ENCODE peak calls at places on chromosome 6, in five cellular contexts. T is astrocyte, L is aorta, B is thoracic aorta, A is cardiac fibroblast. Q is an unnamed sample.

GRCh38 chr6:104312851-104313250 is 546.9 kb downstream of the HACE1 start:
- DNase-seq in T (no peak), L (no peak), B (no peak), A (no peak), Q (no peak)

GRCh38 chr6:52405243-52405642 is 14.9 kb upstream of the EFHC1 start:
- DNase-seq in T (no peak), L (no peak), B (no peak), A (no peak), Q (no peak)

GRCh38 chr6:108174371-108175175 is 8.8 kb downstream of the NR2E1 start:
- DNase-seq in T (peak), L (no peak), B (no peak), A (peak), Q (no peak)

GRCh38 chr6:3468585-3468984 is 11.7 kb upstream of the SLC22A23 start:
- DNase-seq in T (no peak), L (no peak), B (no peak), A (no peak), Q (no peak)

GRCh38 chr6:40588480-40588879 is 1.3 kb upstream of the LRFN2 start:
- DNase-seq in T (no peak), L (no peak), B (no peak), A (no peak), Q (no peak)

GRCh38 chr6:26125015-26125690 is 37.9 kb downstream of the HFE start:
- DNase-seq in T (no peak), L (no peak), B (no peak), A (peak), Q (no peak)

GRCh38 chr6:80338201-80338836 is 231.8 kb downstream of the BCKDHB start:
- DNase-seq in T (no peak), L (peak), B (no peak), A (peak), Q (peak)

GRCh38 chr6:122012576-122012975 is 386.9 kb upstream of the HSF2 start:
- DNase-seq in T (peak), L (no peak), B (no peak), A (peak), Q (no peak)

GRCh38 chr6:49220293-49220692 is 242.8 kb downstream of the MMUT start:
- DNase-seq in T (no peak), L (no peak), B (no peak), A (no peak), Q (no peak)

GRCh38 chr6:48183174-48183573 is 72.2 kb upstream of the PTCHD4 start:
- DNase-seq in T (peak), L (no peak), B (no peak), A (no peak), Q (no peak)

GRCh38 chr6:83708546-83708969 is 343 bp downstream of the SNAP91 start:
- DNase-seq in T (peak), L (peak), B (no peak), A (no peak), Q (no peak)

GRCh38 chr6:1971612-1972011 is 273.8 kb downstream of the GMDS start:
- DNase-seq in T (no peak), L (no peak), B (no peak), A (no peak), Q (no peak)

GRCh38 chr6:133202610-133203343 is 38.4 kb upstream of the EYA4 start:
- DNase-seq in T (peak), L (no peak), B (no peak), A (no peak), Q (no peak)

GRCh38 chr6:31138982-31139381 is at the start of gene PSORS1C2:
- DNase-seq in T (no peak), L (no peak), B (no peak), A (no peak), Q (no peak)

GRCh38 chr6:88358846-88359245 is 192.7 kb upstream of the CNR1 start:
- DNase-seq in T (peak), L (no peak), B (no peak), A (no peak), Q (no peak)

GRCh38 chr6:7901056-7901455 is 9.5 kb downstream of the TXNDC5 start:
- DNase-seq in T (no peak), L (no peak), B (no peak), A (no peak), Q (no peak)

GRCh38 chr6:3906191-3907019 is 57.2 kb downstream of the FAM50B start:
- DNase-seq in T (no peak), L (no peak), B (no peak), A (no peak), Q (no peak)

GRCh38 chr6:683742-684440 is 9.0 kb downstream of the EXOC2 start:
- DNase-seq in T (peak), L (no peak), B (no peak), A (peak), Q (no peak)

GRCh38 chr6:155188707-155189496 is 74.9 kb upstream of the CLDN20 start:
- DNase-seq in T (peak), L (no peak), B (no peak), A (peak), Q (no peak)

GRCh38 chr6:112909781-112910180 is 562.7 kb downstream of the RFPL4B start:
- DNase-seq in T (peak), L (no peak), B (no peak), A (no peak), Q (no peak)

GRCh38 chr6:45609141-45609638 is 231.5 kb upstream of the SUPT3H start:
- DNase-seq in T (peak), L (no peak), B (no peak), A (peak), Q (no peak)

GRCh38 chr6:170282512-170283158 is 8.2 kb downstream of the DLL1 start:
- DNase-seq in T (no peak), L (no peak), B (no peak), A (no peak), Q (peak)

GRCh38 chr6:83430606-83431544 is at the start of gene ME1:
- DNase-seq in T (peak), L (peak), B (peak), A (peak), Q (peak)

GRCh38 chr6:119147101-119148053 is 68.9 kb upstream of the FAM184A start:
- DNase-seq in T (peak), L (peak), B (peak), A (peak), Q (peak)

GRCh38 chr6:44227138-44227770 is 3.9 kb downstream of the SLC29A1 start:
- DNase-seq in T (no peak), L (no peak), B (no peak), A (no peak), Q (peak)

GRCh38 chr6:71510057-71510713 is 221.6 kb downstream of the OGFRL1 start:
- DNase-seq in T (peak), L (peak), B (no peak), A (peak), Q (peak)

GRCh38 chr6:148928811-148929210 is 182.0 kb downstream of the UST start:
- DNase-seq in T (no peak), L (no peak), B (no peak), A (no peak), Q (no peak)

GRCh38 chr6:143549630-143550268 is 38.2 kb upstream of the FUCA2 start:
- DNase-seq in T (no peak), L (no peak), B (no peak), A (no peak), Q (no peak)

GRCh38 chr6:167091149-167092107 is 31.5 kb upstream of the CCR6 start:
- DNase-seq in T (no peak), L (no peak), B (no peak), A (no peak), Q (no peak)
- H3K4me3 ChIP-seq in T (no peak), L (no peak), B (no peak), A (no peak), Q (no peak)

GRCh38 chr6:6808915-6809314 is 220.4 kb downstream of the LY86 start:
- DNase-seq in T (no peak), L (no peak), B (no peak), A (no peak), Q (no peak)

GRCh38 chr6:6812427-6812826 is 223.9 kb downstream of the LY86 start:
- DNase-seq in T (no peak), L (no peak), B (no peak), A (no peak), Q (no peak)

GRCh38 chr6:6810727-6811126 is 222.2 kb downstream of the LY86 start:
- DNase-seq in T (no peak), L (no peak), B (no peak), A (no peak), Q (no peak)

GRCh38 chr6:6808343-6808742 is 219.8 kb downstream of the LY86 start:
- DNase-seq in T (no peak), L (no peak), B (no peak), A (no peak), Q (no peak)

GRCh38 chr6:6811151-6812002 is 222.9 kb downstream of the LY86 start:
- DNase-seq in T (peak), L (no peak), B (no peak), A (peak), Q (no peak)
- H3K4me3 ChIP-seq in T (peak), L (no peak), B (peak), A (peak), Q (peak)

DNA sequence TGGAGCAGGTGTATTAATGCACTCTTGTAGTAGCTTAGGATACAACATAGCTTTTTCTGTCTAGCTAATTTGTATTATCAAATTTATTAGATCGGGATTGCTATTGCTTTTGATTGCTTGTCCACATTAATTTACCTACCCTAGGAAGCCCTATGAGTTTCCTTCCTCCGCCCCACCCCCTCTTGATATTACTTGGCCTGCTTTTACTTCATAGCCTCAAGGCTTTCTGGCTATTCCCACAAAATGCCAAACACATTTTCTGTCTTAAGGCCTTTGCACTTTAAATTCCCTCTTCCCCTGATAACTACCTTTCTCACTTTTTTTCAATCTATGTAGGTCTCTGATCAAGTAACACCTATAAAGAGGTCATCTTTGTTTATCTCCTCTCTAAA is 99.1 kb upstream of the PRSS16 start:
- DNase-seq in T (no peak), L (no peak), B (no peak), A (no peak), Q (no peak)
- H3K4me3 ChIP-seq in T (no peak), L (no peak), B (no peak), A (no peak), Q (no peak)

DNA sequence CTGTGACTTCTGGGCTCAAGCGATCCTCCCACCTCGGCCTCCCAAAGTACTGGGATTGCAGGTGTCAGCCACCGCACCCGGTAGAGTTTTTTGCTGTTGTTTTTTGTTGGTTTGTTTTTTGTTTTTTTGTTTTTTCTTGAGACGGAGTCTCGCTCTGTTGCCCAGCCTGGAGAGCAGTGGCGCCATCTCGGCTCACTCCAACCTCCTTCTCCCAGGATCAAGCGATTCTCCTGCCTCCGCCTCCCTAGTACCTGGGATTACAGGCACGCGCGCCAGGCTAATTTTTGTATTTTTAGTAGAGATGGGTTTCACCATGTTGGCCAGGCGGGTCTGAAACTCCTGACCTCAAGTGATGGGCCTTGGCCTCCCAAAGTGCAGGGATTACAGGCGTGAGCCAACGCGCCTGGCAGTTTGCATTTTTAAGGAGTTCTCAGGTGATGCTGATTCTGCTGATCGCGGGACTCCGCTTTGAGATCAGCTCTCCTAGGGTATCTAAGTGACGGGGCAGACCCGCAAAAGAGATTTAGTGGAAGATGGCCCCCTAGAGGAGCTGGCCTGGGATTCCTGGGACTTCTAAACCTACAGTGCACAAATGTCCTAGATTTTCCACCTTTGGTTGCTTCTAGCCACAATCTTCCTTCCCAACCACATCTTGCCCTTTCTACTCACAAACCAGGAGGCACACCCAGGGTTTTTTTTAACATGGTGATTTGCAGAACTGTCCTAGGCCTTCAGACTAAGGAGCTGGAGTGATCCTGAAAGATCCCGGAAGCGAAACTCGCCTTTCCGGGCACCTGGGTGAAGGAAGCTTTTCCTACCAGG is 45.2 kb downstream of the DPPA5 start:
- DNase-seq in T (no peak), L (no peak), B (no peak), A (peak), Q (no peak)
- H3K4me3 ChIP-seq in T (peak), L (peak), B (peak), A (peak), Q (peak)

GRCh38 chr6:89566011-89566775 is 72.4 kb downstream of the LYRM2 start:
- DNase-seq in T (no peak), L (no peak), B (no peak), A (no peak), Q (no peak)

GRCh38 chr6:89564752-89565427 is 73.7 kb downstream of the LYRM2 start:
- DNase-seq in T (peak), L (no peak), B (no peak), A (no peak), Q (no peak)

GRCh38 chr6:89563866-89564265 is 74.7 kb downstream of the LYRM2 start:
- DNase-seq in T (no peak), L (no peak), B (no peak), A (no peak), Q (no peak)

GRCh38 chr6:89559487-89559886 is 79.1 kb downstream of the LYRM2 start:
- DNase-seq in T (no peak), L (no peak), B (no peak), A (no peak), Q (no peak)

GRCh38 chr6:89562114-89562815 is 76.3 kb downstream of the LYRM2 start:
- DNase-seq in T (no peak), L (no peak), B (no peak), A (peak), Q (no peak)
- H3K4me3 ChIP-seq in T (no peak), L (peak), B (peak), A (no peak), Q (peak)

GRCh38 chr6:168018664-168019063 is 21.2 kb downstream of the KIF25 start:
- DNase-seq in T (no peak), L (no peak), B (no peak), A (no peak), Q (no peak)

GRCh38 chr6:168024951-168025510 is 27.6 kb downstream of the KIF25 start:
- DNase-seq in T (no peak), L (no peak), B (no peak), A (no peak), Q (no peak)

GRCh38 chr6:168020242-168020641 is 22.8 kb downstream of the KIF25 start:
- DNase-seq in T (no peak), L (no peak), B (no peak), A (no peak), Q (no peak)

GRCh38 chr6:168022488-168023321 is 25.2 kb downstream of the KIF25 start:
- DNase-seq in T (no peak), L (no peak), B (no peak), A (no peak), Q (no peak)

GRCh38 chr6:168021581-168021980 is 24.1 kb downstream of the KIF25 start:
- DNase-seq in T (no peak), L (no peak), B (no peak), A (no peak), Q (no peak)
- H3K4me3 ChIP-seq in T (no peak), L (no peak), B (no peak), A (no peak), Q (no peak)

GRCh38 chr6:130578713-130579112 is 212.9 kb downstream of the TMEM200A start:
- DNase-seq in T (no peak), L (no peak), B (no peak), A (no peak), Q (no peak)
- H3K4me3 ChIP-seq in T (no peak), L (no peak), B (no peak), A (no peak), Q (no peak)

GRCh38 chr6:153193176-153193885 is 62.2 kb upstream of the RGS17 start:
- DNase-seq in T (no peak), L (no peak), B (no peak), A (no peak), Q (no peak)
- H3K4me3 ChIP-seq in T (no peak), L (no peak), B (no peak), A (no peak), Q (no peak)